ENCODE peak calls at places on chromosomes 3 and 15, in four cellular contexts. Y, B, C and U are unnamed samples.

GRCh38 chr3:155369244-155369643 is 75.8 kb upstream of the STRIT1 start:
- DNase-seq in Y (no peak), B (no peak), C (no peak), U (no peak)

GRCh38 chr15:85318048-85318731 is 62.2 kb upstream of the AKAP13 start:
- DNase-seq in Y (no peak), B (peak), C (peak), U (peak)

GRCh38 chr3:165830746-165831145 is 6.5 kb downstream of the BCHE start:
- DNase-seq in Y (no peak), B (no peak), C (no peak), U (no peak)

GRCh38 chr3:11509175-11510000 is 134.3 kb downstream of the VGLL4 start:
- DNase-seq in Y (no peak), B (peak), C (peak), U (no peak)

GRCh38 chr3:154334973-154335420 is 10.7 kb upstream of the DHX36 start:
- DNase-seq in Y (peak), B (peak), C (peak), U (no peak)

GRCh38 chr15:41607033-41607432 is 48.0 kb downstream of the TYRO3 start:
- DNase-seq in Y (no peak), B (peak), C (peak), U (peak)

GRCh38 chr3:149623819-149624218 is 34.0 kb downstream of the WWTR1 start:
- DNase-seq in Y (no peak), B (no peak), C (no peak), U (no peak)

GRCh38 chr15:50925281-50925680 is 16.8 kb downstream of the AP4E1 start:
- DNase-seq in Y (no peak), B (peak), C (no peak), U (no peak)

GRCh38 chr3:136802481-136802996 is 16.4 kb upstream of the SLC35G2 start:
- DNase-seq in Y (no peak), B (no peak), C (no peak), U (no peak)

GRCh38 chr3:177337548-177338331 is 140.5 kb upstream of the TBL1XR1 start:
- DNase-seq in Y (peak), B (no peak), C (peak), U (no peak)

GRCh38 chr15:68307131-68307928 is 29.8 kb downstream of the FEM1B start:
- DNase-seq in Y (no peak), B (no peak), C (no peak), U (no peak)

GRCh38 chr15:82113116-82113715 is 67.4 kb upstream of the MEX3B start:
- DNase-seq in Y (no peak), B (no peak), C (no peak), U (no peak)

GRCh38 chr3:155079795-155080546 is at the start of gene MME:
- DNase-seq in Y (no peak), B (peak), C (no peak), U (peak)

GRCh38 chr3:147299656-147300055 is 106.7 kb downstream of the ZIC4 start:
- DNase-seq in Y (no peak), B (no peak), C (no peak), U (no peak)

GRCh38 chr15:40290540-40291087 is 7.8 kb upstream of the ANKRD63 start:
- DNase-seq in Y (no peak), B (no peak), C (no peak), U (no peak)

GRCh38 chr3:129470861-129471260 is 30.8 kb downstream of the IFT122 start:
- DNase-seq in Y (no peak), B (no peak), C (no peak), U (no peak)

GRCh38 chr3:134895181-134895580 is 100.1 kb downstream of the EPHB1 start:
- DNase-seq in Y (no peak), B (no peak), C (no peak), U (no peak)

GRCh38 chr3:52053307-52054304 is 2.8 kb downstream of the DUSP7 start:
- DNase-seq in Y (peak), B (no peak), C (no peak), U (no peak)

GRCh38 chr15:39602143-39602542 is 21.3 kb downstream of the THBS1 start:
- DNase-seq in Y (no peak), B (no peak), C (no peak), U (no peak)

GRCh38 chr3:100164730-100165129 is 50.4 kb upstream of the FILIP1L start:
- DNase-seq in Y (no peak), B (no peak), C (no peak), U (no peak)

GRCh38 chr3:54188176-54188791 is 65.9 kb downstream of the CACNA2D3 start:
- DNase-seq in Y (peak), B (peak), C (peak), U (no peak)

GRCh38 chr3:139597947-139598346 is 58.4 kb upstream of the RBP1 start:
- DNase-seq in Y (no peak), B (no peak), C (no peak), U (no peak)